ENCODE peak calls at places on chromosomes 1 and 21, in seven cellular contexts. U, X, W, N, S, J and H are unnamed samples.

GRCh38 chr1:113870778-113871177 is 734 bp downstream of the PTPN22 start:
- DNase-seq in U (no peak), S (no peak), J (no peak), X (no peak), W (no peak), N (no peak), H (no peak)

GRCh38 chr1:2392071-2392442 is 416 bp downstream of the RER1 start:
- DNase-seq in J (no peak), N (no peak), W (peak), S (no peak), U (no peak), X (no peak), H (no peak)

GRCh38 chr1:54583868-54584267 is 35.8 kb downstream of the ACOT11 start:
- DNase-seq in W (no peak), J (peak), U (no peak), N (no peak), S (no peak), X (no peak), H (no peak)

GRCh38 chr1:219422811-219423598 is 189.9 kb downstream of the ZC3H11B start:
- DNase-seq in J (no peak), S (no peak), X (peak), N (no peak), W (no peak), U (no peak), H (no peak)

GRCh38 chr1:180912801-180913616 is at the start of gene KIAA1614:
- DNase-seq in N (peak), U (peak), J (peak), X (peak), S (peak), W (peak), H (no peak)

GRCh38 chr1:94792473-94792875 is 27.7 kb upstream of the SLC44A3 start:
- DNase-seq in J (no peak), U (peak), S (no peak), N (peak), X (no peak), W (peak), H (no peak)

GRCh38 chr1:55285849-55286248 is 70.7 kb upstream of the USP24 start:
- DNase-seq in J (no peak), U (no peak), S (no peak), W (no peak), N (no peak), X (no peak), H (no peak)

GRCh38 chr1:187985145-187985896 is 1156.6 kb downstream of the PLA2G4A start:
- DNase-seq in S (no peak), X (no peak), W (no peak), J (no peak), U (no peak), N (no peak), H (no peak)

GRCh38 chr1:78441921-78442320 is 48.9 kb upstream of the PTGFR start:
- DNase-seq in U (no peak), N (no peak), W (peak), J (no peak), X (no peak), S (no peak), H (no peak)

GRCh38 chr1:88595355-88595754 is 88.7 kb upstream of the PKN2 start:
- DNase-seq in S (no peak), U (no peak), W (peak), J (no peak), X (peak), N (peak), H (no peak)

GRCh38 chr1:1282998-1283397 is 2.8 kb downstream of the SCNN1D start:
- DNase-seq in J (no peak), U (no peak), W (no peak), X (no peak), S (no peak), N (no peak), H (no peak)

GRCh38 chr1:99681583-99681982 is 35.7 kb downstream of the PALMD start:
- DNase-seq in J (no peak), X (no peak), W (no peak), U (no peak), N (peak), S (peak), H (no peak)

GRCh38 chr1:99606306-99606705 is 39.6 kb upstream of the PALMD start:
- DNase-seq in J (no peak), U (no peak), S (no peak), X (peak), N (no peak), W (no peak), H (no peak)

GRCh38 chr1:39115271-39116110 is 89.0 kb upstream of the MACF1 start:
- DNase-seq in J (no peak), W (no peak), S (no peak), U (no peak), N (no peak), X (no peak), H (no peak)

GRCh38 chr1:80401757-80402156 is 1395.2 kb upstream of the ADGRL4 start:
- DNase-seq in X (no peak), N (no peak), J (no peak), S (no peak), W (no peak), U (no peak), H (no peak)

GRCh38 chr1:183597656-183598055 is 7.4 kb upstream of the NCF2 start:
- DNase-seq in J (no peak), U (no peak), S (no peak), W (no peak), N (no peak), X (no peak), H (no peak)

GRCh38 chr1:1157914-1158710 is 15.6 kb upstream of the TTLL10 start:
- DNase-seq in S (peak), J (peak), N (no peak), U (peak), W (peak), X (no peak), H (peak)

GRCh38 chr1:200628223-200628868 is 7.8 kb upstream of the KIF14 start:
- DNase-seq in W (no peak), X (no peak), S (no peak), U (no peak), J (no peak), N (no peak), H (no peak)

GRCh38 chr21:38277501-38278111 is 20.8 kb downstream of the KCNJ15 start:
- DNase-seq in W (peak), J (no peak), N (no peak), U (peak), S (no peak), X (peak), H (peak)

GRCh38 chr1:88847618-88848017 is 43.7 kb downstream of the GTF2B start:
- DNase-seq in X (no peak), S (no peak), U (no peak), W (no peak), N (peak), J (no peak), H (no peak)

GRCh38 chr1:37410815-37411214 is 63.6 kb upstream of the ZC3H12A start:
- DNase-seq in S (no peak), X (no peak), J (no peak), N (peak), U (no peak), W (peak), H (no peak)

GRCh38 chr1:228360533-228361313 is 45.9 kb downstream of the TRIM11 start:
- DNase-seq in J (no peak), X (no peak), U (no peak), W (no peak), S (no peak), N (no peak), H (no peak)

GRCh38 chr1:54227091-54227602 is 27.2 kb downstream of the MRPL37 start:
- DNase-seq in U (peak), J (no peak), N (no peak), W (peak), X (no peak), S (no peak), H (no peak)

GRCh38 chr1:171742577-171742922 is 685 bp upstream of the VAMP4 start:
- DNase-seq in U (peak), J (no peak), S (peak), X (no peak), N (peak), W (peak), H (no peak)

GRCh38 chr1:186662752-186663151 is 17.5 kb downstream of the PTGS2 start:
- DNase-seq in X (no peak), W (no peak), J (no peak), U (no peak), S (no peak), N (no peak), H (no peak)

GRCh38 chr1:5596651-5597050 is 395.6 kb downstream of the NPHP4 start:
- DNase-seq in N (no peak), X (no peak), J (no peak), U (no peak), S (no peak), W (no peak), H (peak)

GRCh38 chr1:23634840-23635642 is 56.6 kb upstream of the RPL11 start:
- DNase-seq in U (peak), W (peak), S (peak), N (peak), X (peak), J (peak), H (peak)